ENCODE peak calls at places on chromosomes 7 and 10, in five cellular contexts. One of them, this sample, is unnamed.

GRCh38 chr7:30936650-30937245 is 25.1 kb downstream of the AQP1 start:
- DNase-seq in HepG2: no peak
- DNase-seq in uterus: no peak
- DNase-seq in fibroblast of the aortic adventitia: no peak
- DNase-seq in prostate gland: no peak
- DNase-seq in this sample: no peak

GRCh38 chr10:14654821-14655382 is 119.8 kb downstream of the FAM107B start:
- DNase-seq in HepG2: no peak
- DNase-seq in uterus: no peak
- DNase-seq in fibroblast of the aortic adventitia: no peak
- DNase-seq in prostate gland: no peak
- DNase-seq in this sample: no peak

GRCh38 chr7:36208406-36208805 is 55.4 kb downstream of the EEPD1 start:
- DNase-seq in HepG2: no peak
- DNase-seq in uterus: no peak
- DNase-seq in fibroblast of the aortic adventitia: no peak
- DNase-seq in prostate gland: no peak
- DNase-seq in this sample: no peak

GRCh38 chr7:154862153-154862791 is 140.7 kb downstream of the PAXIP1 start:
- DNase-seq in HepG2: no peak
- DNase-seq in uterus: no peak
- DNase-seq in fibroblast of the aortic adventitia: no peak
- DNase-seq in prostate gland: no peak
- DNase-seq in this sample: peak

GRCh38 chr10:3761916-3762708 is 22.9 kb downstream of the KLF6 start:
- DNase-seq in HepG2: peak
- DNase-seq in uterus: no peak
- DNase-seq in fibroblast of the aortic adventitia: no peak
- DNase-seq in prostate gland: no peak
- DNase-seq in this sample: no peak

GRCh38 chr10:105252908-105253307 is 611.8 kb downstream of the SORCS3 start:
- DNase-seq in HepG2: no peak
- DNase-seq in uterus: no peak
- DNase-seq in fibroblast of the aortic adventitia: no peak
- DNase-seq in prostate gland: no peak
- DNase-seq in this sample: no peak

GRCh38 chr10:102779680-102780079 is 35.9 kb downstream of the WBP1L start:
- DNase-seq in HepG2: no peak
- DNase-seq in uterus: peak
- DNase-seq in fibroblast of the aortic adventitia: no peak
- DNase-seq in prostate gland: no peak
- DNase-seq in this sample: no peak

GRCh38 chr7:141891338-141891737 is 24.9 kb upstream of the OR9A4 start:
- DNase-seq in HepG2: no peak
- DNase-seq in uterus: no peak
- DNase-seq in fibroblast of the aortic adventitia: no peak
- DNase-seq in prostate gland: no peak
- DNase-seq in this sample: no peak

GRCh38 chr7:137871173-137871915 is 24.6 kb upstream of the DGKI start:
- DNase-seq in HepG2: no peak
- DNase-seq in uterus: peak
- DNase-seq in fibroblast of the aortic adventitia: no peak
- DNase-seq in prostate gland: no peak
- DNase-seq in this sample: no peak

GRCh38 chr7:101614939-101615302 is 14.2 kb downstream of the MYL10 start:
- DNase-seq in HepG2: no peak
- DNase-seq in uterus: no peak
- DNase-seq in fibroblast of the aortic adventitia: peak
- DNase-seq in prostate gland: no peak
- DNase-seq in this sample: no peak

GRCh38 chr7:157483971-157484410 is 147.2 kb downstream of the DNAJB6 start:
- DNase-seq in HepG2: no peak
- DNase-seq in uterus: no peak
- DNase-seq in fibroblast of the aortic adventitia: no peak
- DNase-seq in prostate gland: no peak
- DNase-seq in this sample: no peak

GRCh38 chr7:2999078-2999500 is 44.6 kb downstream of the CARD11 start:
- DNase-seq in HepG2: peak
- DNase-seq in uterus: no peak
- DNase-seq in fibroblast of the aortic adventitia: no peak
- DNase-seq in prostate gland: no peak
- DNase-seq in this sample: no peak

GRCh38 chr10:124644281-124644680 is 99.9 kb downstream of the FAM53B start:
- DNase-seq in HepG2: no peak
- DNase-seq in uterus: no peak
- DNase-seq in fibroblast of the aortic adventitia: no peak
- DNase-seq in prostate gland: no peak
- DNase-seq in this sample: no peak

GRCh38 chr10:124643281-124644009 is 100.7 kb downstream of the FAM53B start:
- DNase-seq in HepG2: no peak
- DNase-seq in uterus: no peak
- DNase-seq in fibroblast of the aortic adventitia: no peak
- DNase-seq in prostate gland: no peak
- DNase-seq in this sample: no peak

GRCh38 chr10:124645496-124646095 is 98.6 kb downstream of the FAM53B start:
- DNase-seq in HepG2: no peak
- DNase-seq in uterus: no peak
- DNase-seq in fibroblast of the aortic adventitia: no peak
- DNase-seq in prostate gland: no peak
- DNase-seq in this sample: no peak

GRCh38 chr10:124646483-124647352 is 97.5 kb downstream of the FAM53B start:
- DNase-seq in HepG2: peak
- DNase-seq in uterus: peak
- DNase-seq in fibroblast of the aortic adventitia: peak
- DNase-seq in prostate gland: no peak
- DNase-seq in this sample: no peak

GRCh38 chr10:124644771-124645170 is 99.4 kb downstream of the FAM53B start:
- DNase-seq in HepG2: no peak
- DNase-seq in uterus: no peak
- DNase-seq in fibroblast of the aortic adventitia: no peak
- DNase-seq in prostate gland: no peak
- DNase-seq in this sample: no peak
- TF ChIP-seq CTCF in HepG2: peak
- TF ChIP-seq CTCF in uterus: no peak
- TF ChIP-seq CTCF in fibroblast of the aortic adventitia: no peak
- TF ChIP-seq CTCF in prostate gland: no peak
- TF ChIP-seq CTCF in this sample: no peak

GRCh38 chr7:7521259-7521658 is 14.4 kb downstream of the COL28A1 start:
- DNase-seq in HepG2: no peak
- DNase-seq in uterus: no peak
- DNase-seq in fibroblast of the aortic adventitia: no peak
- DNase-seq in prostate gland: no peak
- DNase-seq in this sample: no peak
- TF ChIP-seq CTCF in HepG2: peak
- TF ChIP-seq CTCF in uterus: no peak
- TF ChIP-seq CTCF in fibroblast of the aortic adventitia: no peak
- TF ChIP-seq CTCF in prostate gland: no peak
- TF ChIP-seq CTCF in this sample: no peak

GRCh38 chr7:71216211-71216610 is 84.3 kb downstream of the GALNT17 start:
- DNase-seq in HepG2: no peak
- DNase-seq in uterus: no peak
- DNase-seq in fibroblast of the aortic adventitia: no peak
- DNase-seq in prostate gland: no peak
- DNase-seq in this sample: no peak

GRCh38 chr7:71221549-71221948 is 89.6 kb downstream of the GALNT17 start:
- DNase-seq in HepG2: no peak
- DNase-seq in uterus: no peak
- DNase-seq in fibroblast of the aortic adventitia: no peak
- DNase-seq in prostate gland: no peak
- DNase-seq in this sample: no peak

GRCh38 chr7:71221049-71221448 is 89.1 kb downstream of the GALNT17 start:
- DNase-seq in HepG2: no peak
- DNase-seq in uterus: no peak
- DNase-seq in fibroblast of the aortic adventitia: no peak
- DNase-seq in prostate gland: no peak
- DNase-seq in this sample: no peak

DNA sequence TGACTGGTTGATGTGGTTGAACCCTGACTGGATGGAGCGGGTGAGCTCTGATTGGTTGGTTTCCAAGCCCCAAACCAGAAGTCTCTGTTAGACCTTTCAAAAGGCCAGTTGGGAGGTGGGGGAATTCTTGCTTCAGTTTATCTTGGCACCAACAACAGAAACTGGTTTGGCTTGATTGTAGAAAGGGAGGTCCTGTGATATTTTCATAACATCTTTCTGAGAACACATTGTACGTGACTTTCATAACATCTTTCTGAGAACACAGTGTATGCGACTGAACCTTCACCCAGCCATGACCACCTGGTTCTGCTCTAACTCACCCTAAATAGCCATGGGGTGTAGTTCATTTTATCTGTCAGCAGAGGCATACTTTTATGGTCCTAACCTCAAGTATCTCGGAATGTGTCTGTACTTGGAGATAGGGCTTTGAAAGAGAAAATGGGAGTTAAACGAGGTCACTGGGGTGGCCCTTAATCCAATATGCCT is 88.3 kb downstream of the GALNT17 start:
- DNase-seq in HepG2: no peak
- DNase-seq in uterus: no peak
- DNase-seq in fibroblast of the aortic adventitia: no peak
- DNase-seq in prostate gland: peak
- DNase-seq in this sample: no peak
- TF ChIP-seq CTCF in HepG2: no peak
- TF ChIP-seq CTCF in uterus: no peak
- TF ChIP-seq CTCF in fibroblast of the aortic adventitia: no peak
- TF ChIP-seq CTCF in prostate gland: no peak
- TF ChIP-seq CTCF in this sample: no peak

DNA sequence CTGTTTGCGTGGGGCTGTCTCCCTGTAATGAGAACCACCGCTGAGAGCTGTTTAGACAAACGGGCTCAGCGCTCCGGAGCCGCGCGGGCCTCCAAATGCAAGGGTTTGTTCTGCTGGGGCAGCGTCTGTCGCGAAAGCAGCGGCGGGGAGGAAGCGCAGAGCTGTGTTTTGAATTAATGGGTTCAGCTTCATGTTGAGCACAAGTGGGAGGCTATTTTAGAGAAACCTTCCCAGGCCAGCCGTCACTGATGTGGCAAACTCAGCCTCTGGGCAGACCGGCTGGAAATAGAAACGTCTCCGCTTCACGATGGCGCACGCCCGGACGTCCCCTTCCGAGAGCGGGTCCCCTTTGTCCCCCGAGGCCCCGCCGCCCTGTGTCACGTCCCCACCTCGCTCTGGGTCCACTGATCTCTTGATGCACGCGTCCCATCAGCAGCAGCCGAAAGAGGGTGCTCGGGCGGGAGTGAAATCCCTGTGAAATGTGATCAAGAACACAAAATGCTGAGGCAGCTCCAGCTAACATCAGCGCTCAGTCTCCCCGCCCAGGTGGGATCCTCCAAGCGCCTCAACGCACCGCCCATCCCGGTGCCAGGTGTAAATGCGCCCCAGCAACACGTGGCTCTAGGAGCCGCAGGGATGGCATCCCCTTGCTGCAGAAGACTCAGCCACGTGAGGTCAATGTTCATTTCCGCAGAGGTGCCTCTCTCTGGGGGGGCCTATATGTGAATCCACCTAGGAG is 44.9 kb downstream of the BAMBI start:
- DNase-seq in HepG2: no peak
- DNase-seq in uterus: peak
- DNase-seq in fibroblast of the aortic adventitia: peak
- DNase-seq in prostate gland: no peak
- DNase-seq in this sample: no peak
- TF ChIP-seq CTCF in HepG2: peak
- TF ChIP-seq CTCF in uterus: no peak
- TF ChIP-seq CTCF in fibroblast of the aortic adventitia: peak
- TF ChIP-seq CTCF in prostate gland: no peak
- TF ChIP-seq CTCF in this sample: no peak

DNA sequence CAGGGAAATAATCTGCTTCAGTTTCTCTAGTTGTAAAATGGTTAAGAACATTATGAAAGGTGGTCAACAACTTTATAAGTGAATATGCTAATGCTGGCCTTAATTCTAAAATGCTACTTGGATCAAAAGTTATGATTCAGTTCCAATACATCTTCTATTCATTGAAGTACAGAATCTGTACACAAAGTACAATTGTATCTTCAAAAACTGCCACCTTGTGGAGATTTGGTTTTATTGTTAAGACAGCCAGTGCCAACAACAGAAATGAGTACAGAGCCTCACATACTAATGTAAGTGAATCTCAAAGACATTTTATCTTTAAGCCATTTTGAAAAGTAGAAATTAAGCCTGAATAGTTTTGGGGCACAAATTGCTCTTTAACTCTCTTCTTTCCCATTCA is 194.0 kb downstream of the CFTR start:
- DNase-seq in HepG2: peak
- DNase-seq in uterus: no peak
- DNase-seq in fibroblast of the aortic adventitia: peak
- DNase-seq in prostate gland: peak
- DNase-seq in this sample: peak
- TF ChIP-seq CTCF in HepG2: peak
- TF ChIP-seq CTCF in uterus: no peak
- TF ChIP-seq CTCF in fibroblast of the aortic adventitia: peak
- TF ChIP-seq CTCF in prostate gland: peak
- TF ChIP-seq CTCF in this sample: no peak

DNA sequence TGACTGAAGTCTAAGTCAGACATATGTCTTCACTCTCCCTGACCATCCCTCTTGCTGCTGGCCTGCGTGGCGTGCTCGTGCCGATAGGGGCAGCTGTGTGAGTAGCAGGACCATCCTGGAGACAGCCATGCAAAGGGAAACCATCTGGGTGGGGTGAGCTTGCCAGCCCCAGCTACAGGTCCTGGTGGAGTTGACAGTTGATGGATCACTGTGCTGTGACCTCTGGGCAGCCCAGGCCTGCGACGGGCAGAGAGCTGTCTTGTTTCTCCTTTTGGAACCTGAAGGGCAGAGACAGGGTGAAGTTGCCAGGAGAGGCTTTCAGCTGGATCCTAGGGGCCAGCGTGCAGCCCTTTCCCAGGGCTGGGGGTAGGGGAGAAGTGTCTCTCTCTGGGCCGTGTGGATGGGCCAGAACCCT is 44.7 kb downstream of the GRK5 start:
- DNase-seq in HepG2: peak
- DNase-seq in uterus: no peak
- DNase-seq in fibroblast of the aortic adventitia: peak
- DNase-seq in prostate gland: no peak
- DNase-seq in this sample: no peak
- TF ChIP-seq CTCF in HepG2: peak
- TF ChIP-seq CTCF in uterus: no peak
- TF ChIP-seq CTCF in fibroblast of the aortic adventitia: peak
- TF ChIP-seq CTCF in prostate gland: no peak
- TF ChIP-seq CTCF in this sample: no peak

This sample was measured in GM13976.